ENCODE peak calls at places on chromosomes 6 and 20, in nine cellular contexts. F is progenitor cell of endocrine pancreas, R is brain microvascular endothelial cell, L is posterior cingulate gyrus, Q is A549, G is PC-9, P is keratinocyte, B is NCI-H1092, O is SHP77. U is an unnamed sample.

GRCh38 chr6:150195996-150196417 is 53.2 kb downstream of the PPP1R14C start:
- DNase-seq in F (no peak), R (no peak), L (no peak), Q (no peak), G (no peak), P (no peak), B (no peak), O (peak), U (no peak)

GRCh38 chr6:127392301-127392700 is 48.9 kb upstream of the ECHDC1 start:
- DNase-seq in F (no peak), R (no peak), L (no peak), Q (no peak), G (no peak), P (no peak), B (no peak), O (no peak), U (no peak)

GRCh38 chr6:107801195-107801594 is 22.9 kb downstream of the SCML4 start:
- DNase-seq in F (no peak), R (no peak), L (no peak), Q (no peak), G (no peak), P (no peak), B (no peak), O (no peak), U (no peak)

GRCh38 chr6:137173501-137173900 is at the start of gene IL22RA2:
- DNase-seq in F (no peak), R (no peak), L (no peak), Q (no peak), G (no peak), P (no peak), B (no peak), O (no peak), U (no peak)

GRCh38 chr20:22382742-22383141 is 201.6 kb downstream of the FOXA2 start:
- DNase-seq in F (no peak), R (no peak), L (no peak), Q (no peak), G (no peak), P (peak), B (no peak), O (no peak), U (no peak)

GRCh38 chr6:11111769-11112437 is 378 bp upstream of the ERVFRD-1 start:
- DNase-seq in F (no peak), R (no peak), L (no peak), Q (no peak), G (no peak), P (no peak), B (no peak), O (no peak), U (no peak)

GRCh38 chr6:154352898-154353585 is 3.6 kb downstream of the IPCEF1 start:
- DNase-seq in F (no peak), R (no peak), L (no peak), Q (no peak), G (no peak), P (no peak), B (no peak), O (no peak), U (no peak)

GRCh38 chr20:33733654-33734576 is 2.1 kb downstream of the ZNF341 start:
- DNase-seq in F (no peak), R (peak), L (no peak), Q (peak), G (peak), P (no peak), B (no peak), O (no peak), U (no peak)

GRCh38 chr20:3927486-3928291 is 38.5 kb downstream of the PANK2 start:
- DNase-seq in F (no peak), R (no peak), L (no peak), Q (no peak), G (no peak), P (no peak), B (no peak), O (peak), U (no peak)

GRCh38 chr6:52230685-52231084 is 13.6 kb downstream of the IL17F start:
- DNase-seq in F (no peak), R (no peak), L (no peak), Q (no peak), G (no peak), P (no peak), B (no peak), O (no peak), U (no peak)